ENCODE peak calls at places on chromosomes 7 and 10, in seven cellular contexts. V, U, Q, B, S, W and A are unnamed samples.

GRCh38 chr7:80760292-80760691 is 121.8 kb downstream of the CD36 start:
- DNase-seq in V (no peak), S (peak), Q (peak), B (no peak), U (no peak), W (no peak), A (no peak)

GRCh38 chr7:153567426-153567825 is 484.8 kb upstream of the DPP6 start:
- DNase-seq in U (no peak), B (no peak), S (no peak), W (no peak), V (no peak), Q (no peak), A (no peak)

GRCh38 chr10:12995425-12995861 is 6.1 kb downstream of the CCDC3 start:
- DNase-seq in B (no peak), S (no peak), V (no peak), W (no peak), Q (no peak), U (no peak), A (no peak)

GRCh38 chr10:132392811-132393694 is 3.9 kb upstream of the PWWP2B start:
- DNase-seq in S (no peak), W (peak), U (peak), Q (peak), B (no peak), V (no peak), A (no peak)

GRCh38 chr10:71623098-71623985 is 96.2 kb downstream of the C10orf105 start:
- DNase-seq in B (peak), Q (peak), W (no peak), S (peak), V (no peak), U (peak), A (no peak)

GRCh38 chr7:91019686-91020385 is 244.4 kb upstream of the FZD1 start:
- DNase-seq in W (no peak), S (no peak), Q (no peak), U (peak), V (no peak), B (no peak), A (no peak)

GRCh38 chr7:51034531-51035264 is 252.0 kb upstream of the GRB10 start:
- DNase-seq in B (no peak), Q (peak), S (peak), W (no peak), V (no peak), U (peak), A (no peak)

GRCh38 chr10:60646966-60647796 is 131.1 kb upstream of the CDK1 start:
- DNase-seq in Q (peak), W (peak), B (no peak), V (peak), S (peak), U (peak), A (no peak)

GRCh38 chr10:93999401-93999851 is 5.7 kb downstream of the PLCE1 start:
- DNase-seq in W (peak), V (no peak), Q (peak), B (peak), U (peak), S (peak), A (no peak)

GRCh38 chr7:51366172-51366728 is 49.6 kb upstream of the COBL start:
- DNase-seq in W (no peak), U (no peak), Q (no peak), V (no peak), S (no peak), B (no peak), A (no peak)

GRCh38 chr7:88312061-88312663 is 5.5 kb upstream of the STEAP4 start:
- DNase-seq in U (no peak), Q (no peak), V (no peak), S (no peak), W (no peak), B (no peak), A (no peak)

GRCh38 chr10:61752111-61753011 is 89.6 kb downstream of the CABCOCO1 start:
- DNase-seq in V (no peak), U (peak), W (no peak), B (no peak), Q (peak), S (no peak), A (no peak)

GRCh38 chr10:29524720-29525119 is 110.1 kb downstream of the SVIL start:
- DNase-seq in B (no peak), U (no peak), W (no peak), V (no peak), S (no peak), Q (no peak), A (no peak)

GRCh38 chr10:124388823-124389612 is 29.7 kb downstream of the OAT start:
- DNase-seq in V (peak), S (peak), B (peak), Q (peak), W (peak), U (peak), A (peak)

GRCh38 chr7:97499204-97499603 is 232.7 kb upstream of the TAC1 start:
- DNase-seq in B (peak), U (no peak), V (peak), W (peak), S (peak), Q (no peak), A (peak)

GRCh38 chr7:22702516-22702915 is 24.5 kb upstream of the IL6 start:
- DNase-seq in V (no peak), S (no peak), U (peak), Q (no peak), W (peak), B (no peak), A (no peak)

GRCh38 chr7:82810558-82811259 is 352.0 kb downstream of the PCLO start:
- DNase-seq in B (no peak), Q (peak), V (peak), W (peak), S (peak), U (peak), A (no peak)

GRCh38 chr7:138008588-138009349 is 6.9 kb upstream of the CREB3L2 start:
- DNase-seq in U (peak), Q (peak), V (peak), B (peak), W (peak), S (peak), A (peak)

GRCh38 chr10:15439381-15439837 is 68.3 kb upstream of the FAM171A1 start:
- DNase-seq in W (no peak), S (peak), U (peak), B (peak), Q (peak), V (no peak), A (no peak)

GRCh38 chr7:70894799-70895198 is 237.1 kb upstream of the GALNT17 start:
- DNase-seq in U (no peak), B (peak), S (no peak), W (no peak), Q (no peak), V (no peak), A (no peak)

GRCh38 chr7:138878847-138879246 is 80.9 kb upstream of the ATP6V0A4 start:
- DNase-seq in Q (no peak), S (no peak), B (no peak), W (no peak), V (no peak), U (no peak), A (no peak)

GRCh38 chr7:10889266-10889898 is 84.3 kb upstream of the PHF14 start:
- DNase-seq in W (peak), V (peak), B (peak), U (peak), S (peak), Q (peak), A (peak)

DNA sequence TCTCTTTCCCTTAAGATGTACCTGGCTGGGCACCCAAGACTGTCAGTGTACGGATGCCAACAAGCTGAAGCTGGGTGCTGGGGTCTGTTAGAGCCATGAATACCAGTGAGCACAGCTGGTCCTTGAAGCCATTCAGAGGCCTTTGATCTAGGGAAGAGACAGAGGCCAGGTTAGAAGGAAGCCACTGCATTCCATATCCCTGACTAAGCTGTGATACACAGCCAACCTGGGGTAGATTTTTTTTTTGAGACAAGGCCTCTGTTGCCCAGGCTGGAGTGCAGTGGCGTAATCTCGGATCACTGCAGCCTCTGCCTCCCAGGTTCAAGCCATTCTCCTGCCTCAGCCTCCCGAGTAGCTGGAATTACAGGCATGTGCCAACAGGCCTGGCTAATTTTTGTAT is 20.8 kb downstream of the ZDHHC16 start:
- DNase-seq in U (peak), V (no peak), W (peak), S (peak), Q (no peak), B (no peak), A (no peak)
- H3K4ac ChIP-seq in U (no peak), V (no peak), W (no peak), S (no peak), Q (no peak), B (no peak), A (no peak)

DNA sequence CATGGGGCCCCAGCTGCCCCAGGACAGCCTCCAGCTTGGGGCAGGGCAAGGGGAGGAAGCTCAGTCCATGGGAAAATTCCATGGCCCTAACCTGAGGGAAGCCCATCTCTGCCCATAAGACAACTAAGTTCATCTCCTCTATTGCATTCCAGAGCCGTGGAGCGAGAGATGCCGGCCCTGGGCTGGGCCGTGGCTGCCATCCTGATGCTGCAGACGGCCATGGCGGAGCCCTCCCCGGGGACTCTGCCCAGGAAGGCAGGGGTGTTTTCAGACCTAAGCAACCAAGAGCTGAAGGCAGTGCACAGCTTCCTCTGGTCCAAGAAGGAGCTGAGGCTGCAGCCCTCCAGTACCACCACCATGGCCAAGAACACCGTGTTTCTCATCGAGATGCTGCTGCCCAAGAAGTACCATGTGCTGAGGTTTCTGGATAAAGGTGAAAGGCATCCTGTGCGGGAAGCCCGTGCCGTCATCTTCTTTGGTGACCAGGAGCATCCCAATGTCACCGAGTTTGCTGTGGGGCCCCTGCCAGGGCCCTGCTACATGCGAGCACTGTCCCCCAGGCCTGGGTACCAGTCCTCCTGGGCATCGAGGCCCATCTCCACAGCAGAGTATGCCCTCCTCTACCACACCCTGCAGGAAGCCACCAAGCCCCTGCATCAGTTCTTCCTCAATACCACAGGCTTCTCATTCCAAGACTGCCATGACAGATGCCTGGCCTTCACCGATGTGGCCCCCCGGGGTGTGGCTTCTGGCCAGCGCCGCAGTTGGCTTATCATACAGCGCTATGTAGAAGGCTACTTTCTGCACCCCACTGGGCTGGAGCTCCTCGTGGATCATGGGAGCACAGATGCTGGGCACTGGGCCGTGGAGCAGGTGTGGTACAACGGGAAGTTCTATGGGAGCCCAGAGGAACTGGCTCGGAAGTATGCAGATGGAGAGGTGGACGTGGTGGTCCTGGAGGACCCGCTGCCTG is 4.3 kb downstream of the AOC1 start:
- DNase-seq in B (peak), V (no peak), U (no peak), W (peak), Q (no peak), S (no peak), A (peak)
- H3K4ac ChIP-seq in B (no peak), V (no peak), U (no peak), W (no peak), Q (no peak), S (no peak), A (no peak)

DNA sequence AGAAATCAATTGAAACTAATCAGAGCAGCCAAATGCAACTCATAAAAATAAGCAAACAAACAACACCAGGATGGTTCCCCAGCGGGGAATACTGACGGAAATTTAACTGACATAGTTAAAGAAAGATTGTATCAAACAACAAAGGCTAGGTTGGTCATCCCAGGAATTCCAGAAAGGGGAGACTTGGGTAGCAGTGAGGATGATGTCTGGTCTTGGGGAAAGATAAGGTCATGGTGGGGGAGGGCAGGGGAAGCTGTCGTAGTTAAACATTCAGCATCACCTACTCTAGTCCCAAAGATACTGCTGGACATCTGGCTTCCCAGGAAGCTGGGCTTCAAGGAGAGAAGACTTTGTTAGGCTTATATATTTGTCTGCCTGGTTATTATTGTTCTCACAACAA is 50.4 kb downstream of the DYNC1I1 start:
- DNase-seq in W (no peak), Q (no peak), S (peak), V (no peak), B (no peak), U (no peak), A (no peak)
- H3K4ac ChIP-seq in W (no peak), Q (no peak), S (no peak), V (no peak), B (no peak), U (no peak), A (no peak)

GRCh38 chr7:41117431-41117830 is 585.5 kb downstream of the INHBA start:
- DNase-seq in Q (no peak), U (no peak), V (no peak), B (no peak), S (no peak), W (no peak), A (no peak)
- H3K4ac ChIP-seq in Q (no peak), U (peak), V (no peak), B (no peak), S (no peak), W (no peak), A (no peak)

DNA sequence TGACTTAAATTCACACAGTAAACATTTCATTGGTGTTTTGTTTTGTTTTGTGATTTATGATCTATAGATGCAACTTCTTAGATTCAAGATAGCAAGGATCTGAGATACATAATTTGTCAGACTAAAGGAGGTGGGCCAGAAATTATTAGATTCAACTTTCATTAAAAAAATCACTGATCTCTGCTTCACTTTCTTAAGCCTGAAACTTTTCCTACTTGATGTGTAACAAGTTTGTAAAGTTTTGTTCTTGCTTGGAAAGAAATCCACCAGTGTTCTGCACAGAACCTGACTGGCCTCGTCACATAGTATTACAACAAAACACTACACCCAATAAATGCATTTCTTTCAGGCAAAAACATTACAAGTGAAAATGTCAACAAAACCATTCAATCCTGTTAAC is 12.4 kb downstream of the SKIDA1 start:
- DNase-seq in U (no peak), W (no peak), V (no peak), B (no peak), Q (peak), S (no peak), A (no peak)
- H3K4ac ChIP-seq in U (no peak), W (no peak), V (no peak), B (no peak), Q (no peak), S (no peak), A (no peak)

GRCh38 chr10:23291551-23292334 is 52.9 kb downstream of the C10orf67 start:
- DNase-seq in B (no peak), W (no peak), U (no peak), Q (no peak), V (no peak), S (no peak), A (no peak)
- H3K4ac ChIP-seq in B (no peak), W (no peak), U (no peak), Q (no peak), V (no peak), S (no peak), A (no peak)

DNA sequence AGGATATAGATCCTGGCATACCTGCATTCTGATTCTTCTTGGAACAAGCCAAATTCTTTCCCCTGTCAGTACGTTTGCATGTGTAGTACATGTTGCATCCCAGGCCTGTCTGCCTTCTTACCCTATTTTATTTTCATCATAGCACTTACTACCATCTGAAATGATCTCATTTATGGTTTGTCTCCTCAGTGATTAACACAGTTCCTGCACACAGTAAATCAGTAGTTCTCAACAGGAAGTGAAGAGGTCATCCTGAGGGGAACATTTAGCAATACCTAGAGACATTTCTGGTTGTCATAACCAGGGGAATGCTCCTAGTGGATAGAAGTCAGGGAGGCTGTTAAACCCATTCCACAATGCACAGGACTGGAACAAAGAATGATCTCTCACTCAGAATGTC is 38.2 kb upstream of the SLC26A4 start:
- DNase-seq in S (no peak), W (no peak), Q (peak), B (no peak), V (no peak), U (peak), A (no peak)
- H3K4ac ChIP-seq in S (no peak), W (no peak), Q (no peak), B (no peak), V (no peak), U (no peak), A (no peak)

GRCh38 chr10:695396-695795 is 5.9 kb upstream of the DIP2C start:
- DNase-seq in V (no peak), Q (no peak), S (no peak), B (no peak), U (no peak), W (no peak), A (no peak)

GRCh38 chr10:690227-691161 is 1.0 kb upstream of the DIP2C start:
- DNase-seq in S (no peak), Q (peak), B (no peak), W (no peak), U (peak), V (no peak), A (no peak)

GRCh38 chr10:691216-691615 is 1.7 kb upstream of the DIP2C start:
- DNase-seq in V (no peak), B (no peak), W (no peak), S (no peak), U (no peak), Q (no peak), A (no peak)

GRCh38 chr10:693506-693905 is 4.0 kb upstream of the DIP2C start:
- DNase-seq in W (no peak), Q (no peak), B (no peak), S (no peak), V (no peak), U (peak), A (no peak)

GRCh38 chr10:692682-693351 is 3.3 kb upstream of the DIP2C start:
- DNase-seq in U (no peak), S (peak), B (no peak), W (no peak), Q (no peak), V (no peak), A (no peak)
- H3K4ac ChIP-seq in U (no peak), S (no peak), B (no peak), W (no peak), Q (no peak), V (no peak), A (no peak)

DNA sequence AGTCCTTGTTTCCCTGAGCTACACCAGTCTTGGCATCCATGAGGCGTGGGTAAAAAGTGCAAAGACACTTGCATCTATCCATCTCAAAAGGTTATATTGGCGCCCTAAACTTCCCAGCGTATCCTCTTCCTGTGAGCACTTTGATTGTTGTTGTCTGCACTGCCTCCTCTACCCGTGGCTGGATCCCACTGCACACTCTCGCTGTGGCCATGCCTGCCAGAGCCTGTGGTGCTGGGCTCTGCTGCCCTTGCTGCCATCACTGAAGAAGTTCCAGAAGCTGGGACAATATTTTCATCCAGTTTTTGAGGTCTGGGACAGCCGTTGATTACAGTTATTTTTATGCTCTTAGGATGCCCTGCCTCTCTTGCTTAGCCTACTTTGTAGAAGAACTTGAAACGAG is 85.3 kb upstream of the PCGF5 start:
- DNase-seq in S (no peak), U (no peak), B (no peak), V (no peak), Q (no peak), W (no peak), A (no peak)
- H3K4ac ChIP-seq in S (no peak), U (no peak), B (no peak), V (no peak), Q (no peak), W (no peak), A (no peak)